ENCODE peak calls at places on chromosomes 1 and 21, in six cellular contexts. I is HT1080, T is endodermal cell, W is left ventricle myocardium superior, X is PC-9, M is fibroblast of the aortic adventitia. C is an unnamed sample.

GRCh38 chr1:37822942-37823865 is 15.2 kb upstream of the YRDC start:
- DNase-seq in I (no peak), T (no peak), W (no peak), X (no peak), M (no peak), C (no peak)

GRCh38 chr1:32307313-32307712 is 15.4 kb downstream of the HDAC1 start:
- DNase-seq in I (no peak), T (no peak), W (no peak), X (no peak), M (peak; percentile 67), C (no peak)

GRCh38 chr1:157523774-157524501 is 28.4 kb downstream of the FCRL5 start:
- DNase-seq in I (no peak), T (no peak), W (no peak), X (no peak), M (no peak), C (no peak)

GRCh38 chr1:95084317-95085176 is 11.8 kb upstream of the ALG14 start:
- DNase-seq in I (peak; percentile 60), T (peak; percentile 67), W (no peak), X (peak; percentile 66), M (peak; percentile 29), C (peak; percentile 22)

GRCh38 chr1:167805041-167805556 is 83.3 kb downstream of the MPZL1 start:
- DNase-seq in I (no peak), T (no peak), W (no peak), X (no peak), M (no peak), C (no peak)

GRCh38 chr1:94142022-94142421 is 21.1 kb upstream of the ABCA4 start:
- DNase-seq in I (peak; percentile 73), T (no peak), W (no peak), X (no peak), M (peak; percentile 52), C (no peak)

GRCh38 chr1:242827538-242827937 is 303.0 kb upstream of the PLD5 start:
- DNase-seq in I (peak; percentile 66), T (no peak), W (no peak), X (no peak), M (no peak), C (no peak)

GRCh38 chr1:156670359-156670758 is 6.8 kb downstream of the NES start:
- DNase-seq in I (no peak), T (peak; percentile 65), W (no peak), X (no peak), M (no peak), C (no peak)

GRCh38 chr1:61914823-61915482 is 172.7 kb downstream of the PATJ start:
- DNase-seq in I (no peak), T (no peak), W (no peak), X (no peak), M (no peak), C (no peak)

GRCh38 chr1:119766374-119766794 is 2.3 kb downstream of the HMGCS2 start:
- DNase-seq in I (no peak), T (no peak), W (no peak), X (no peak), M (peak; percentile 9), C (no peak)

GRCh38 chr21:43645987-43646386 is 13.3 kb downstream of the HSF2BP start:
- DNase-seq in I (no peak), T (no peak), W (no peak), X (no peak), M (no peak), C (no peak)

GRCh38 chr1:62325076-62325475 is 5.8 kb upstream of the KANK4 start:
- DNase-seq in I (no peak), T (no peak), W (peak; percentile 33), X (peak; percentile 77), M (peak; percentile 85), C (no peak)

GRCh38 chr21:18759267-18759666 is 355.7 kb upstream of the TMPRSS15 start:
- DNase-seq in I (peak; percentile 20), T (no peak), W (no peak), X (no peak), M (no peak), C (no peak)

GRCh38 chr1:29122662-29122986 is 1.1 kb downstream of the TMEM200B start:
- DNase-seq in I (no peak), T (peak; percentile 82), W (peak; percentile 80), X (peak; percentile 48), M (peak; percentile 89), C (peak; percentile 24)

GRCh38 chr1:205983925-205984725 is 19.1 kb downstream of the RAB7B start:
- DNase-seq in I (peak; percentile 57), T (peak; percentile 91), W (peak; percentile 78), X (peak; percentile 91), M (peak; percentile 70), C (peak; percentile 85)

GRCh38 chr21:35227774-35228173 is 178.7 kb upstream of the RUNX1 start:
- DNase-seq in I (no peak), T (no peak), W (no peak), X (no peak), M (no peak), C (no peak)

GRCh38 chr21:14863745-14864210 is 201.0 kb downstream of the NRIP1 start:
- DNase-seq in I (peak; percentile 5), T (no peak), W (no peak), X (no peak), M (peak; percentile 16), C (no peak)

GRCh38 chr21:40271169-40271568 is 403.9 kb downstream of the PCP4 start:
- DNase-seq in I (no peak), T (no peak), W (no peak), X (no peak), M (no peak), C (no peak)

GRCh38 chr1:110594466-110595076 is 11.6 kb downstream of the KCNA2 start:
- DNase-seq in I (no peak), T (no peak), W (no peak), X (no peak), M (no peak), C (no peak)

GRCh38 chr1:15803380-15803779 is 4.1 kb downstream of the UQCRHL start:
- DNase-seq in I (no peak), T (peak; percentile 84), W (no peak), X (no peak), M (peak; percentile 47), C (no peak)

GRCh38 chr1:212446333-212446732 is 13.6 kb downstream of the NENF start:
- DNase-seq in I (no peak), T (no peak), W (no peak), X (no peak), M (no peak), C (no peak)

GRCh38 chr1:107277022-107277421 is 136.2 kb downstream of the NTNG1 start:
- DNase-seq in I (no peak), T (peak; percentile 83), W (no peak), X (no peak), M (peak; percentile 78), C (peak; percentile 22)

GRCh38 chr1:19710825-19711611 is 46.3 kb downstream of the HTR6 start:
- DNase-seq in I (no peak), T (no peak), W (no peak), X (no peak), M (no peak), C (no peak)

GRCh38 chr1:76865696-76866291 is 1.5 kb upstream of the ST6GALNAC5 start:
- DNase-seq in I (no peak), T (no peak), W (no peak), X (no peak), M (no peak), C (no peak)

GRCh38 chr21:43921979-43922945 is 57.2 kb downstream of the AGPAT3 start:
- DNase-seq in I (no peak), T (peak; percentile 95), W (no peak), X (no peak), M (no peak), C (no peak)

GRCh38 chr1:211487672-211488208 is 4.2 kb downstream of the RD3 start:
- DNase-seq in I (no peak), T (no peak), W (no peak), X (no peak), M (no peak), C (no peak)

GRCh38 chr1:217133958-217134856 is 411.0 kb upstream of the ESRRG start:
- DNase-seq in I (no peak), T (peak; percentile 70), W (peak; percentile 49), X (no peak), M (peak; percentile 1), C (no peak)